ENCODE peak calls at places on chromosomes 16 and 17, in four cellular contexts. One of them, this sample, is unnamed.

GRCh38 chr16:21656795-21657768 is 4.7 kb upstream of the IGSF6 start:
- DNase-seq in Peyer's patch: no peak
- DNase-seq in SK-N-SH: peak; percentile 72
- DNase-seq in PC-3: peak; percentile 58
- DNase-seq in this sample: peak; percentile 43

GRCh38 chr17:34412965-34413441 is 50.0 kb upstream of the CCL1 start:
- DNase-seq in Peyer's patch: no peak
- DNase-seq in SK-N-SH: no peak
- DNase-seq in PC-3: no peak
- DNase-seq in this sample: no peak

GRCh38 chr17:77141846-77142449 is 1.2 kb downstream of the SEC14L1 start:
- DNase-seq in Peyer's patch: no peak
- DNase-seq in SK-N-SH: no peak
- DNase-seq in PC-3: peak; percentile 86
- DNase-seq in this sample: no peak

GRCh38 chr17:82117139-82118090 is 19.4 kb upstream of the FASN start:
- DNase-seq in Peyer's patch: no peak
- DNase-seq in SK-N-SH: peak; percentile 19
- DNase-seq in PC-3: no peak
- DNase-seq in this sample: no peak

GRCh38 chr17:57341611-57342010 is 85.3 kb downstream of the MSI2 start:
- DNase-seq in Peyer's patch: no peak
- DNase-seq in SK-N-SH: no peak
- DNase-seq in PC-3: no peak
- DNase-seq in this sample: no peak

GRCh38 chr16:85309656-85310587 is 197.7 kb upstream of the CIBAR2 start:
- DNase-seq in Peyer's patch: no peak
- DNase-seq in SK-N-SH: peak; percentile 68
- DNase-seq in PC-3: no peak
- DNase-seq in this sample: no peak

GRCh38 chr17:49210158-49211029 is at the start of the genes ABI3 and GNGT2:
- DNase-seq in Peyer's patch: no peak
- DNase-seq in SK-N-SH: peak; percentile 20
- DNase-seq in PC-3: no peak
- DNase-seq in this sample: no peak

GRCh38 chr16:70395345-70395901 is 43.5 kb downstream of the ST3GAL2 start:
- DNase-seq in Peyer's patch: peak; percentile 92
- DNase-seq in SK-N-SH: peak; percentile 83
- DNase-seq in PC-3: peak; percentile 40
- DNase-seq in this sample: peak; percentile 84

GRCh38 chr16:58116046-58116445 is 13.1 kb downstream of the CFAP20 start:
- DNase-seq in Peyer's patch: no peak
- DNase-seq in SK-N-SH: no peak
- DNase-seq in PC-3: no peak
- DNase-seq in this sample: no peak

GRCh38 chr16:46789499-46790414 is 41.2 kb downstream of the C16orf87 start:
- DNase-seq in Peyer's patch: peak; percentile 89
- DNase-seq in SK-N-SH: peak; percentile 93
- DNase-seq in PC-3: peak; percentile 43
- DNase-seq in this sample: peak; percentile 90

GRCh38 chr16:71840052-71840451 is 5.7 kb upstream of the ATXN1L start:
- DNase-seq in Peyer's patch: no peak
- DNase-seq in SK-N-SH: no peak
- DNase-seq in PC-3: no peak
- DNase-seq in this sample: no peak

GRCh38 chr16:22225060-22225459 is 19.0 kb downstream of the EEF2K start:
- DNase-seq in Peyer's patch: no peak
- DNase-seq in SK-N-SH: no peak
- DNase-seq in PC-3: no peak
- DNase-seq in this sample: no peak

GRCh38 chr17:35256629-35257028 is 13.8 kb downstream of the SLFN5 start:
- DNase-seq in Peyer's patch: no peak
- DNase-seq in SK-N-SH: no peak
- DNase-seq in PC-3: no peak
- DNase-seq in this sample: no peak

GRCh38 chr17:14942511-14943185 is 322.5 kb downstream of the PMP22 start:
- DNase-seq in Peyer's patch: no peak
- DNase-seq in SK-N-SH: no peak
- DNase-seq in PC-3: peak; percentile 42
- DNase-seq in this sample: no peak

GRCh38 chr17:13835151-13835550 is 233.4 kb upstream of the HS3ST3A1 start:
- DNase-seq in Peyer's patch: no peak
- DNase-seq in SK-N-SH: no peak
- DNase-seq in PC-3: no peak
- DNase-seq in this sample: no peak

GRCh38 chr17:15048381-15048780 is 216.7 kb downstream of the PMP22 start:
- DNase-seq in Peyer's patch: no peak
- DNase-seq in SK-N-SH: no peak
- DNase-seq in PC-3: no peak
- DNase-seq in this sample: no peak

GRCh38 chr17:8226536-8227237 is 16.3 kb upstream of the AURKB start:
- DNase-seq in Peyer's patch: peak; percentile 70
- DNase-seq in SK-N-SH: peak; percentile 65
- DNase-seq in PC-3: peak; percentile 3
- DNase-seq in this sample: peak; percentile 66

GRCh38 chr17:76528528-76529223 is 8.8 kb downstream of the CYGB start:
- DNase-seq in Peyer's patch: no peak
- DNase-seq in SK-N-SH: peak; percentile 80
- DNase-seq in PC-3: no peak
- DNase-seq in this sample: peak; percentile 75

GRCh38 chr17:76635039-76635438 is 8.5 kb downstream of the ST6GALNAC1 start:
- DNase-seq in Peyer's patch: no peak
- DNase-seq in SK-N-SH: no peak
- DNase-seq in PC-3: no peak
- DNase-seq in this sample: no peak

GRCh38 chr16:79950932-79951719 is 350.6 kb upstream of the MAF start:
- DNase-seq in Peyer's patch: no peak
- DNase-seq in SK-N-SH: no peak
- DNase-seq in PC-3: no peak
- DNase-seq in this sample: no peak
- H3K4me3 ChIP-seq in Peyer's patch: no peak overlapping the region
- H3K4me3 ChIP-seq in SK-N-SH: no peak overlapping the region
- H3K4me3 ChIP-seq in PC-3: no peak overlapping the region
- H3K4me3 ChIP-seq in this sample: no peak overlapping the region

GRCh38 chr16:50547340-50547865 is 793 bp upstream of the NKD1 start:
- DNase-seq in Peyer's patch: peak; percentile 67
- DNase-seq in SK-N-SH: peak; percentile 82
- DNase-seq in PC-3: peak; percentile 4
- DNase-seq in this sample: peak; percentile 30

GRCh38 chr16:50548659-50549560 is 714 bp downstream of the NKD1 start:
- DNase-seq in Peyer's patch: no peak
- DNase-seq in SK-N-SH: peak; percentile 74
- DNase-seq in PC-3: no peak
- DNase-seq in this sample: no peak

GRCh38 chr16:50549561-50549915 is 1.3 kb downstream of the NKD1 start:
- DNase-seq in Peyer's patch: no peak
- DNase-seq in SK-N-SH: no peak
- DNase-seq in PC-3: no peak
- DNase-seq in this sample: no peak

GRCh38 chr16:50550035-50550434 is 1.8 kb downstream of the NKD1 start:
- DNase-seq in Peyer's patch: no peak
- DNase-seq in SK-N-SH: no peak
- DNase-seq in PC-3: no peak
- DNase-seq in this sample: no peak

DNA sequence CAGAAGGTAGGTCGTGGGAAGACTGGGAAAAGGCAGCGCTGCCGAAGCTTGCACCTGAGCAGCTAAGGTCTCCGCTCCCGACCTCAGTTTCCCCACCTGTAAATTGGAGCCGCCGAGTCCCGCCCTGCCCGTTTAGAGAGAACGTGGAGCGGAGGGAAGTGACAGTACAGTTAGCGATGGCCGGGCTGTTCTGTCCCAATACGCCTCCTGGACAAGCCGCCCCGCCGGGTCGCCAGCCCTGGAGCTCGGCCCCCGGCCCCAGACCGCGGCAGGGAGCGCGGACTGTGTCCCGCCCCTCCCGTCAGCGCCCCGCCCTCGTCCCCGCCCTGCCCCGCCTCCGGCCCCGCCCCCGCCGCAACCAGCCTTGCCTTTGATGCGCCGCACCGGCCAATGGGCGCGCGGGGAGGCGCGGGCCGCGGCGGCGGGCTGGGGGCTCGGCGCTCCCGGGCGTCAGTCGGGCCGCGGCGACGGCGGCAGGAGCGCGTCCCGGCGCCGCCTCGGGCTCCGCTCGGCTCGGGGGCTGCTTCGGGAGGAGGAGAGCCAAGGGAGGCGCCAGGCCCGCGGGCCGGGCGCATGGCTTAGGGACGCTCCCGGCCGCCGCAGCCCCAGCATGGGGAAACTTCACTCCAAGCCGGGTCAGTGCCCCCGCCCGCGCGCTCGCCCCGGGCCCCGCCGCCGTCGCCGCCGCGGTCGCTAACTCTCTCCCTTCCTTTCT is at the start of gene NKD1:
- DNase-seq in Peyer's patch: peak; percentile 84
- DNase-seq in SK-N-SH: peak; percentile 97
- DNase-seq in PC-3: peak; percentile 26
- DNase-seq in this sample: peak; percentile 86
- H3K27me3 ChIP-seq in Peyer's patch: no peaks in the 10 kb centered on the region
- H3K27me3 ChIP-seq in SK-N-SH: peaks cover 48% of the 10 kb centered on the region
- H3K27me3 ChIP-seq in PC-3: peaks cover 42% of the 10 kb centered on the region
- H3K27me3 ChIP-seq in this sample: peaks cover 28% of the 10 kb centered on the region

GRCh38 chr16:30054959-30055553 is 10.5 kb upstream of the ALDOA start:
- DNase-seq in Peyer's patch: peak; percentile 78
- DNase-seq in SK-N-SH: peak; percentile 56
- DNase-seq in PC-3: peak; percentile 58
- DNase-seq in this sample: peak; percentile 52
- TF ChIP-seq CTCF in Peyer's patch: no peak
- TF ChIP-seq CTCF in SK-N-SH: peak; percentile 57
- TF ChIP-seq CTCF in PC-3: peak; percentile 64
- TF ChIP-seq CTCF in this sample: peak; percentile 65

GRCh38 chr16:23520500-23520899 is 10.2 kb upstream of the GGA2 start:
- DNase-seq in Peyer's patch: no peak
- DNase-seq in SK-N-SH: no peak
- DNase-seq in PC-3: no peak
- DNase-seq in this sample: no peak
- H3K4me3 ChIP-seq in Peyer's patch: no peak overlapping the region
- H3K4me3 ChIP-seq in SK-N-SH: no peak overlapping the region
- H3K4me3 ChIP-seq in PC-3: no peak overlapping the region
- H3K4me3 ChIP-seq in this sample: no peak overlapping the region

DNA sequence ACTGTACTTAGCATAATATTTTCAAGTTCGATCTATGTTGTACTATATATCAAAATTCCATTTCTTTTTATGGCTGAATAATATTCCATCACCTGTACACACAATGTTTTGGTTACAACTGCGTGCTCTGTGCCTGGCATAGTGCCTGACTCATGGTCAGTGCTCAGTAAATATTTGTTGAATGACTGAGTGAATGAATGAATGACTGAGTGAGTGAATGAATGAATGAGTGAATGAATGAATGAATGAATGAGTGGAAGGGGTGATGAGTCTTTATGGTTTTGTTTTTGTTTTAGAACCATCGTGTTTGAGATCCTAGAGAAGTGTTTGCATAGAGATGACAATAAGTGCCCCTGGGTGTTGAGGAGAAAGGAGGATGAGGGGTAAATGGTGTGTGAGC is 155.3 kb downstream of the MRM1 start:
- DNase-seq in Peyer's patch: no peak
- DNase-seq in SK-N-SH: no peak
- DNase-seq in PC-3: no peak
- DNase-seq in this sample: no peak
- H3K27me3 ChIP-seq in Peyer's patch: no peaks in the 10 kb centered on the region
- H3K27me3 ChIP-seq in SK-N-SH: no peaks in the 10 kb centered on the region
- H3K27me3 ChIP-seq in PC-3: no peaks in the 10 kb centered on the region
- H3K27me3 ChIP-seq in this sample: no peaks in the 10 kb centered on the region

GRCh38 chr17:55324296-55324978 is 59.7 kb downstream of the HLF start:
- DNase-seq in Peyer's patch: no peak
- DNase-seq in SK-N-SH: no peak
- DNase-seq in PC-3: no peak
- DNase-seq in this sample: no peak
- TF ChIP-seq CTCF in Peyer's patch: no peak
- TF ChIP-seq CTCF in SK-N-SH: no peak
- TF ChIP-seq CTCF in PC-3: peak; percentile 14
- TF ChIP-seq CTCF in this sample: peak; percentile 6

GRCh38 chr16:704047-704446 is 1.6 kb downstream of the FBXL16 start:
- DNase-seq in Peyer's patch: no peak
- DNase-seq in SK-N-SH: no peak
- DNase-seq in PC-3: no peak
- DNase-seq in this sample: no peak
- H3K4me3 ChIP-seq in Peyer's patch: no peak overlapping the region
- H3K4me3 ChIP-seq in SK-N-SH: peak overlapping the region; percentile 78
- H3K4me3 ChIP-seq in PC-3: no peak overlapping the region
- H3K4me3 ChIP-seq in this sample: peak overlapping the region; percentile 72